ENCODE peak calls at places on chromosome 16, in four cellular contexts. J, M, B and G are unnamed samples.

GRCh38 chr16:22924492-22924891 is 110.5 kb downstream of the HS3ST2 start:
- DNase-seq in B (no peak), M (no peak), J (no peak), G (no peak)

GRCh38 chr16:12017583-12017982 is 41.0 kb downstream of the SNX29 start:
- DNase-seq in J (no peak), M (no peak), B (no peak), G (no peak)

GRCh38 chr16:31354394-31355291 is at the start of gene ITGAX:
- DNase-seq in M (peak), B (no peak), J (no peak), G (no peak)

GRCh38 chr16:3242709-3243108 is 7.8 kb upstream of the ZNF200 start:
- DNase-seq in M (no peak), B (no peak), J (no peak), G (no peak)

GRCh38 chr16:935684-936083 is 35.1 kb downstream of the LMF1 start:
- DNase-seq in B (no peak), J (no peak), M (no peak), G (no peak)

GRCh38 chr16:84677849-84678248 is 22.0 kb upstream of the USP10 start:
- DNase-seq in M (no peak), B (no peak), J (no peak), G (no peak)

GRCh38 chr16:71867934-71868333 is 16.0 kb downstream of the ZNF821 start:
- DNase-seq in M (no peak), B (no peak), J (no peak), G (no peak)

GRCh38 chr16:54489225-54489781 is 202.7 kb upstream of the IRX3 start:
- DNase-seq in M (no peak), J (no peak), B (no peak), G (no peak)

GRCh38 chr16:50152386-50152806 is 710 bp upstream of the TENT4B start:
- DNase-seq in J (no peak), B (no peak), M (peak), G (no peak)

GRCh38 chr16:11125936-11126335 is 130.1 kb downstream of the SOCS1 start:
- DNase-seq in M (no peak), J (no peak), B (no peak), G (no peak)

GRCh38 chr16:86334062-86334461 is 176.3 kb upstream of the FOXF1 start:
- DNase-seq in J (no peak), M (no peak), B (no peak), G (no peak)

GRCh38 chr16:49462989-49463371 is 89.4 kb downstream of the C16orf78 start:
- DNase-seq in M (no peak), J (no peak), B (peak), G (no peak)

GRCh38 chr16:77759821-77760220 is 28.5 kb upstream of the VAT1L start:
- DNase-seq in M (no peak), J (no peak), B (no peak), G (no peak)

GRCh38 chr16:87212026-87212425 is 105.2 kb downstream of the C16orf95 start:
- DNase-seq in M (no peak), B (peak), J (no peak), G (no peak)

GRCh38 chr16:13203725-13204124 is 302.3 kb downstream of the SHISA9 start:
- DNase-seq in J (no peak), B (no peak), M (no peak), G (no peak)

GRCh38 chr16:74448990-74449389 is 27.7 kb upstream of the CLEC18B start:
- DNase-seq in B (peak), M (no peak), J (peak), G (no peak)